ENCODE peak calls at places on chromosomes 13 and 19, in nine cellular contexts. K is heart left ventricle; T is K562; R is colonic mucosa; F is ovary; N is pancreas; P is CD8-positive, alpha-beta memory T cell; V is psoas muscle; M is upper lobe of right lung. Q is an unnamed sample. For H3K36me3, the result is how much of the 10 kb centered on the place peaks cover.

GRCh38 chr19:11699931-11700794 is 38.6 kb downstream of the ZNF823 start:
- DNase-seq in K (no peak), T (peak), R (peak), F (no peak), N (no peak), P (peak), V (no peak), M (no peak), Q (no peak)

GRCh38 chr13:31898383-31899071 is 133.0 kb upstream of the FRY start:
- DNase-seq in K (no peak), T (no peak), R (no peak), F (no peak), N (no peak), P (no peak), V (no peak), M (no peak), Q (no peak)

GRCh38 chr19:36152061-36152885 is at the start of gene COX7A1:
- DNase-seq in K (peak), T (no peak), R (no peak), F (peak), N (peak), P (no peak), V (peak), M (peak), Q (no peak)

GRCh38 chr13:28754698-28755545 is 36.2 kb upstream of the SLC46A3 start:
- DNase-seq in K (peak), T (peak), R (peak), F (no peak), N (no peak), P (no peak), V (peak), M (no peak), Q (no peak)

GRCh38 chr13:105090244-105090643 is 1445.2 kb downstream of the EFNB2 start:
- DNase-seq in K (no peak), T (no peak), R (no peak), F (no peak), N (no peak), P (no peak), V (no peak), M (no peak), Q (no peak)

GRCh38 chr19:49145485-49146407 is 9.4 kb downstream of the HRC start:
- DNase-seq in K (peak), T (peak), R (peak), F (peak), N (peak), P (peak), V (peak), M (peak), Q (peak)

GRCh38 chr19:47084879-47085439 is 28.6 kb downstream of the ZC3H4 start:
- DNase-seq in K (no peak), T (no peak), R (no peak), F (no peak), N (no peak), P (no peak), V (peak), M (no peak), Q (no peak)

GRCh38 chr19:29831041-29831548 is 19.3 kb downstream of the CCNE1 start:
- DNase-seq in K (no peak), T (no peak), R (no peak), F (no peak), N (no peak), P (peak), V (peak), M (peak), Q (no peak)

GRCh38 chr19:46665072-46665471 is 4.1 kb upstream of the DACT3 start:
- DNase-seq in K (no peak), T (no peak), R (no peak), F (no peak), N (no peak), P (no peak), V (no peak), M (no peak), Q (no peak)

GRCh38 chr13:80469841-80470378 is 129.0 kb upstream of the SPRY2 start:
- DNase-seq in K (peak), T (no peak), R (peak), F (no peak), N (no peak), P (no peak), V (peak), M (no peak), Q (no peak)

GRCh38 chr13:25608181-25608580 is 236.4 kb downstream of the ATP8A2 start:
- DNase-seq in K (no peak), T (no peak), R (no peak), F (no peak), N (no peak), P (no peak), V (no peak), M (no peak), Q (no peak)

GRCh38 chr19:15249560-15249874 is 17.3 kb upstream of the EPHX3 start:
- DNase-seq in K (no peak), T (no peak), R (no peak), F (no peak), N (no peak), P (no peak), V (no peak), M (no peak), Q (no peak)
- H3K36me3 ChIP-seq in K (under half), T (half or more), R (under half), F (under half), N (under half), P (half or more), V (under half), M (half or more), Q (under half)

GRCh38 chr13:94325148-94325528 is 154.3 kb downstream of the DCT start:
- DNase-seq in K (no peak), T (no peak), R (no peak), F (no peak), N (no peak), P (no peak), V (no peak), M (no peak), Q (no peak)

GRCh38 chr13:94328336-94329041 is 151.0 kb downstream of the DCT start:
- DNase-seq in K (no peak), T (no peak), R (no peak), F (no peak), N (no peak), P (no peak), V (no peak), M (no peak), Q (no peak)

GRCh38 chr13:94329277-94329676 is 150.2 kb downstream of the DCT start:
- DNase-seq in K (no peak), T (no peak), R (no peak), F (peak), N (no peak), P (no peak), V (no peak), M (no peak), Q (no peak)

GRCh38 chr13:94325660-94326059 is 153.8 kb downstream of the DCT start:
- DNase-seq in K (no peak), T (no peak), R (no peak), F (peak), N (no peak), P (no peak), V (no peak), M (no peak), Q (no peak)

GRCh38 chr13:94327318-94327717 is 152.2 kb downstream of the DCT start:
- DNase-seq in K (no peak), T (no peak), R (no peak), F (no peak), N (no peak), P (peak), V (no peak), M (no peak), Q (no peak)
- H3K4me3 ChIP-seq in K (no peak), T (no peak), R (no peak), F (no peak), N (no peak), P (peak), V (no peak), M (no peak), Q (no peak)

GRCh38 chr19:55241143-55241934 is 12.8 kb upstream of the TMEM86B start:
- DNase-seq in K (peak), T (no peak), R (no peak), F (no peak), N (no peak), P (no peak), V (no peak), M (peak), Q (no peak)
- H3K36me3 ChIP-seq in K (half or more), T (half or more), R (under half), F (under half), N (half or more), P (half or more), V (half or more), M (half or more), Q (under half)

GRCh38 chr13:48233886-48234488 is 981 bp downstream of the ITM2B start:
- DNase-seq in K (no peak), T (no peak), R (no peak), F (no peak), N (no peak), P (no peak), V (no peak), M (no peak), Q (peak)

GRCh38 chr13:48234652-48235099 is 1.7 kb downstream of the ITM2B start:
- DNase-seq in K (no peak), T (no peak), R (no peak), F (no peak), N (no peak), P (no peak), V (no peak), M (no peak), Q (no peak)

GRCh38 chr13:48235100-48235813 is 2.3 kb downstream of the ITM2B start:
- DNase-seq in K (peak), T (no peak), R (no peak), F (no peak), N (no peak), P (no peak), V (no peak), M (no peak), Q (peak)

GRCh38 chr13:48236528-48237353 is 3.7 kb downstream of the ITM2B start:
- DNase-seq in K (no peak), T (no peak), R (no peak), F (no peak), N (no peak), P (peak), V (no peak), M (no peak), Q (no peak)

DNA sequence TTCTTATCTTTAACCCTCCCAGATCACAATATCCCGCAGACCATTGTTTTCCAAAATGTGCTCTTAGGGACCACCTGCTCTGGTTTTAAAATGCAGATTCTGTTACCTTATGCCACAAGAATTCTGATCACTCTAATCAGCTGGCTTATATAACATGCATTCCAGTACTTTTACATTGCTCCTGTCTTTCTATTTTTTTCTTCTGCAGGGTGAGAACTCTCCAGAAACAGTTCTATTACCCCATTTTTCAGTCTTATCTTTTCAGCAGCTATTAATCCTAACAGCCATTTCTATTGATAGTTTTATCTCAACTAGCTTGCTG is 2.8 kb downstream of the ITM2B start:
- DNase-seq in K (no peak), T (no peak), R (no peak), F (no peak), N (no peak), P (no peak), V (no peak), M (no peak), Q (no peak)
- H3K4me3 ChIP-seq in K (peak), T (no peak), R (peak), F (peak), N (no peak), P (peak), V (peak), M (peak), Q (peak)

GRCh38 chr19:17074628-17075034 is 621 bp downstream of the HAUS8 start:
- DNase-seq in K (no peak), T (no peak), R (no peak), F (no peak), N (no peak), P (peak), V (no peak), M (no peak), Q (no peak)

GRCh38 chr19:17069249-17069648 is 6.0 kb downstream of the HAUS8 start:
- DNase-seq in K (no peak), T (no peak), R (no peak), F (no peak), N (no peak), P (no peak), V (no peak), M (no peak), Q (no peak)

GRCh38 chr19:17070912-17071311 is 4.3 kb downstream of the HAUS8 start:
- DNase-seq in K (no peak), T (no peak), R (no peak), F (no peak), N (no peak), P (no peak), V (no peak), M (no peak), Q (no peak)

GRCh38 chr19:17073869-17074627 is 1.2 kb downstream of the HAUS8 start:
- DNase-seq in K (no peak), T (peak), R (peak), F (no peak), N (no peak), P (no peak), V (no peak), M (no peak), Q (no peak)

DNA sequence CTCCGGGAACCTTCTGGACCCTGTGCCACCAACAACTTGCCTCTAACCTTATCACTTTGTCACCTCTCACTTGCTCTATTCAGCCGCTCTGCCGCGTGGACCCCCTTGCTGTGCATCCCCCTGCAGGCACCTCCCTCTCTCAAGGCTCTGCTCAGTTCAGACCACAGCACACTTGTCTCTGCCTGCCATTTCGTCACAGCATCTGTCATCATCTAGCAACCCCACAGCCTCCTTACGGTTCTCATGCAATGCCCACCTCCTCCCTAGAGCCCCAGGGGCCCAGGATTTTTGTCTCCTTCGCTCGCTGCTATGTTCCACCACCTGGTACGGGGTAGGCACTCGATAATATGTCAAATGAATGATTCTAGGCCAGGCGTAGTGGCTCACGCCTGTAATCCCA is 4.8 kb downstream of the HAUS8 start:
- DNase-seq in K (no peak), T (no peak), R (no peak), F (no peak), N (no peak), P (no peak), V (no peak), M (no peak), Q (no peak)
- H3K36me3 ChIP-seq in K (under half), T (half or more), R (under half), F (under half), N (under half), P (under half), V (under half), M (under half), Q (under half)

DNA sequence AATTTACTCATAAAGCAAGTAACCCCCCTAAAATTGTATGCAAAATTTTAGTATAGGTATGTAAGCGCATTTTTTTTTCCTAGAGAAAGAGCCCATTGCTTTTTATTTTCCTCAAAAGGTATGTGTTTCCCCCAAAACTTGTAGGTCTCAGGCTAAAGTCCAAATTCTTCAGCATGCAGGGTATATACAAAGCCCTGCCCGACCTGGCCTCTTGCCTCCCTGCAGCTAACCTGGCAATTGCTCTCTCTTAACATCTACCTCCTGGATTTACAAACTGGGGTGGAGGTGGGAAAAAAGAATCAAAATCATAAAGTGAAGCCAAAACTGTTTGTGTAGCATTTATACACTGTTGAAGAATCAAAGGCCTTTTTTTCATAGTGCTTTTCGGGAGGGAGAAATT is 107.8 kb downstream of the KCNRG start:
- DNase-seq in K (no peak), T (no peak), R (no peak), F (no peak), N (no peak), P (no peak), V (no peak), M (no peak), Q (no peak)
- H3K4me3 ChIP-seq in K (peak), T (peak), R (no peak), F (no peak), N (no peak), P (no peak), V (peak), M (peak), Q (no peak)